ENCODE peak calls at places on chromosomes 1 and 21, in seven cellular contexts. One of them, this sample, is unnamed.

GRCh38 chr1:63780541-63780940 is 6.7 kb downstream of the ROR1 start:
- DNase-seq in GM12878: no peak
- DNase-seq in A549: no peak
- DNase-seq in H1: no peak
- DNase-seq in HepG2: no peak
- DNase-seq in HCT116: no peak
- DNase-seq in K562: no peak
- DNase-seq in this sample: no peak

GRCh38 chr1:212485895-212486590 is 53.3 kb downstream of the NENF start:
- DNase-seq in GM12878: no peak
- DNase-seq in A549: peak
- DNase-seq in H1: no peak
- DNase-seq in HepG2: peak
- DNase-seq in HCT116: peak
- DNase-seq in K562: peak
- DNase-seq in this sample: peak

GRCh38 chr1:192439373-192440025 is 122.7 kb downstream of the RGS21 start:
- DNase-seq in GM12878: no peak
- DNase-seq in A549: peak
- DNase-seq in H1: no peak
- DNase-seq in HepG2: peak
- DNase-seq in HCT116: no peak
- DNase-seq in K562: no peak
- DNase-seq in this sample: peak

GRCh38 chr1:160159846-160160245 is 8.4 kb downstream of the ATP1A4 start:
- DNase-seq in GM12878: no peak
- DNase-seq in A549: no peak
- DNase-seq in H1: no peak
- DNase-seq in HepG2: no peak
- DNase-seq in HCT116: no peak
- DNase-seq in K562: no peak
- DNase-seq in this sample: no peak

GRCh38 chr1:115810609-115811008 is 30.3 kb downstream of the NHLH2 start:
- DNase-seq in GM12878: no peak
- DNase-seq in A549: no peak
- DNase-seq in H1: no peak
- DNase-seq in HepG2: no peak
- DNase-seq in HCT116: no peak
- DNase-seq in K562: no peak
- DNase-seq in this sample: no peak

GRCh38 chr1:186617860-186618780 is 62.1 kb downstream of the PTGS2 start:
- DNase-seq in GM12878: peak
- DNase-seq in A549: peak
- DNase-seq in H1: no peak
- DNase-seq in HepG2: no peak
- DNase-seq in HCT116: no peak
- DNase-seq in K562: no peak
- DNase-seq in this sample: no peak

GRCh38 chr21:46212721-46213484 is 15.7 kb downstream of the LSS start:
- DNase-seq in GM12878: no peak
- DNase-seq in A549: no peak
- DNase-seq in H1: no peak
- DNase-seq in HepG2: no peak
- DNase-seq in HCT116: no peak
- DNase-seq in K562: no peak
- DNase-seq in this sample: no peak

GRCh38 chr1:220330265-220330664 is 58.0 kb upstream of the RAB3GAP2 start:
- DNase-seq in GM12878: no peak
- DNase-seq in A549: no peak
- DNase-seq in H1: no peak
- DNase-seq in HepG2: no peak
- DNase-seq in HCT116: no peak
- DNase-seq in K562: no peak
- DNase-seq in this sample: peak

GRCh38 chr1:218658899-218659298 is 313.8 kb downstream of the TGFB2 start:
- DNase-seq in GM12878: no peak
- DNase-seq in A549: peak
- DNase-seq in H1: no peak
- DNase-seq in HepG2: no peak
- DNase-seq in HCT116: no peak
- DNase-seq in K562: no peak
- DNase-seq in this sample: peak

GRCh38 chr1:153190373-153190772 is 12.9 kb upstream of the LELP1 start:
- DNase-seq in GM12878: no peak
- DNase-seq in A549: no peak
- DNase-seq in H1: no peak
- DNase-seq in HepG2: no peak
- DNase-seq in HCT116: peak
- DNase-seq in K562: peak
- DNase-seq in this sample: no peak

GRCh38 chr1:216542741-216543140 is 119.5 kb upstream of the USH2A start:
- DNase-seq in GM12878: no peak
- DNase-seq in A549: no peak
- DNase-seq in H1: no peak
- DNase-seq in HepG2: no peak
- DNase-seq in HCT116: no peak
- DNase-seq in K562: no peak
- DNase-seq in this sample: no peak

GRCh38 chr1:206565973-206566372 is 46.3 kb downstream of the EIF2D start:
- DNase-seq in GM12878: no peak
- DNase-seq in A549: no peak
- DNase-seq in H1: no peak
- DNase-seq in HepG2: no peak
- DNase-seq in HCT116: no peak
- DNase-seq in K562: no peak
- DNase-seq in this sample: no peak

GRCh38 chr1:221714227-221715116 is 27.4 kb downstream of the DUSP10 start:
- DNase-seq in GM12878: no peak
- DNase-seq in A549: no peak
- DNase-seq in H1: no peak
- DNase-seq in HepG2: no peak
- DNase-seq in HCT116: no peak
- DNase-seq in K562: peak
- DNase-seq in this sample: no peak

GRCh38 chr1:15033264-15033663 is 120.3 kb upstream of the TMEM51 start:
- DNase-seq in GM12878: no peak
- DNase-seq in A549: no peak
- DNase-seq in H1: no peak
- DNase-seq in HepG2: no peak
- DNase-seq in HCT116: no peak
- DNase-seq in K562: no peak
- DNase-seq in this sample: peak

GRCh38 chr1:48123647-48124046 is 98.9 kb upstream of the SLC5A9 start:
- DNase-seq in GM12878: no peak
- DNase-seq in A549: no peak
- DNase-seq in H1: no peak
- DNase-seq in HepG2: no peak
- DNase-seq in HCT116: no peak
- DNase-seq in K562: no peak
- DNase-seq in this sample: no peak

DNA sequence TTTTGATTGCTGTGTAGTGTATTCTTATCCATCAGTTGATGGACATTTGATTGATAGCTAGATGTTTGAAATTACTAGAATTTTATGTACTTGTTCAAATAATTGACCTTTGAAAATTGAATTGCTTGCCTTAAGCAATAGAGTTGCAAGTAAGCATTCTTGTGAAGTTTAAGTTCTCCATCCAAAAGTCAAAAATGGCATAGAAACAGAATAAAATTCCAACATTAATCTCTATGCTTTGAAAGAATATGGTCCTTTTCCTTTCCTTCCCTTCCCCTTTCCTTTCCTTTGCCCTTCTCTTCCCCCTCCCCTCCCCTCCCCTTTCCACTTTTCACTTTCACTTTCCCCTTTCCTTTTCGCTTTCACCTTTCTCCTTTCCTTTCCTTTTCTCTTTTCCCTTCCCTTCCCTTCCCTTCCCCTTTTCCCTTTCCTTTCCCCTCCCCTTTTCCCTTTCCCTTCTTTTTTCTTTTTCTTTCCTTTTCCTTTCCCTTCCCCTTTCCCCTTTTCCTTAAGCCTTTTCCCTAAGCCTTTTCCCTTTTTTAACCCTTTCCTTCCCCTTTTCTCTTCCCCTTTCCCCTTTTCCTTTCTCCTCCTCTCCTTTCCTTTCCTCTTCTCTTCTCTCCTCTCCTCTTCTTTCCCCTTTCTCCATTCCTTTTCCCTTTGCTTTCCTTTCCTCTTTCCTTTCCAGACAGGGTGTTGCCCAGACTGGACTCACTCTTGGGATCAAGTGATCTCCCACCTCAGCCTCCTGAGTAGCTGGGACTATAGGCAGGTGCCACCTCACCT is 67.4 kb downstream of the SASS6 start:
- DNase-seq in GM12878: no peak
- DNase-seq in A549: no peak
- DNase-seq in H1: no peak
- DNase-seq in HepG2: no peak
- DNase-seq in HCT116: no peak
- DNase-seq in K562: no peak
- DNase-seq in this sample: no peak
- TF ChIP-seq CEBPB in GM12878: no peak
- TF ChIP-seq CEBPB in A549: no peak
- TF ChIP-seq CEBPB in H1: no peak
- TF ChIP-seq CEBPB in HepG2: no peak
- TF ChIP-seq CEBPB in HCT116: no peak
- TF ChIP-seq CEBPB in K562: no peak
- TF ChIP-seq CEBPB in this sample: no peak

GRCh38 chr1:201739492-201740085 is 89.4 kb upstream of the IPO9 start:
- DNase-seq in GM12878: no peak
- DNase-seq in A549: no peak
- DNase-seq in H1: peak
- DNase-seq in HepG2: no peak
- DNase-seq in HCT116: peak
- DNase-seq in K562: no peak
- DNase-seq in this sample: no peak
- TF ChIP-seq CEBPB in GM12878: no peak
- TF ChIP-seq CEBPB in A549: no peak
- TF ChIP-seq CEBPB in H1: no peak
- TF ChIP-seq CEBPB in HepG2: no peak
- TF ChIP-seq CEBPB in HCT116: no peak
- TF ChIP-seq CEBPB in K562: no peak
- TF ChIP-seq CEBPB in this sample: no peak

DNA sequence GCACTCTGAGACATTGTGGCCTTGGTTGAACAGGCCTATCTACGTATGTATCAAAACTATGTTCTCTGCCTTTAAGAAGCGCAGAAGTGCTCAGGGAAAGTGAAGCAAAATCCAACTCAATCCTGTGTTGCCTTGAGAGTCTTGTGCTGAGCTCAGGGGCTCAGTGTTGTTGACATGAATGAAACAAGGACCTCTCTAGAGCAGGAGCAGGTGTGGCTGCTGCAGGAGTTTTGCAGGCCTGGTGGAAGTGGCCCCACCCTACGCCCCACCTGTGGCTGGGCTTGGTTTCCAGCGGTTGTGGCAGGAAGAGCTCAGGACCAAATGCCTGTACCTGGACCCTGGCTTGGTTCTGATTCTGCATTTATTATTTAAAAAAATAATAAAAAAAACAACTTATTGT is 20.9 kb downstream of the CA6 start:
- DNase-seq in GM12878: no peak
- DNase-seq in A549: no peak
- DNase-seq in H1: no peak
- DNase-seq in HepG2: no peak
- DNase-seq in HCT116: no peak
- DNase-seq in K562: no peak
- DNase-seq in this sample: no peak
- TF ChIP-seq CEBPB in GM12878: no peak
- TF ChIP-seq CEBPB in A549: no peak
- TF ChIP-seq CEBPB in H1: no peak
- TF ChIP-seq CEBPB in HepG2: no peak
- TF ChIP-seq CEBPB in HCT116: no peak
- TF ChIP-seq CEBPB in K562: no peak
- TF ChIP-seq CEBPB in this sample: no peak

GRCh38 chr1:78619803-78620579 is at the start of gene IFI44L:
- DNase-seq in GM12878: peak
- DNase-seq in A549: no peak
- DNase-seq in H1: no peak
- DNase-seq in HepG2: no peak
- DNase-seq in HCT116: no peak
- DNase-seq in K562: no peak
- DNase-seq in this sample: peak

GRCh38 chr1:78622548-78622947 is 2.3 kb downstream of the IFI44L start:
- DNase-seq in GM12878: no peak
- DNase-seq in A549: no peak
- DNase-seq in H1: no peak
- DNase-seq in HepG2: no peak
- DNase-seq in HCT116: no peak
- DNase-seq in K562: no peak
- DNase-seq in this sample: no peak

GRCh38 chr1:78627321-78627720 is 7.1 kb downstream of the IFI44L start:
- DNase-seq in GM12878: no peak
- DNase-seq in A549: no peak
- DNase-seq in H1: no peak
- DNase-seq in HepG2: no peak
- DNase-seq in HCT116: no peak
- DNase-seq in K562: no peak
- DNase-seq in this sample: peak

GRCh38 chr1:78619446-78619802 is 824 bp upstream of the IFI44L start:
- DNase-seq in GM12878: no peak
- DNase-seq in A549: no peak
- DNase-seq in H1: no peak
- DNase-seq in HepG2: no peak
- DNase-seq in HCT116: no peak
- DNase-seq in K562: no peak
- DNase-seq in this sample: no peak

DNA sequence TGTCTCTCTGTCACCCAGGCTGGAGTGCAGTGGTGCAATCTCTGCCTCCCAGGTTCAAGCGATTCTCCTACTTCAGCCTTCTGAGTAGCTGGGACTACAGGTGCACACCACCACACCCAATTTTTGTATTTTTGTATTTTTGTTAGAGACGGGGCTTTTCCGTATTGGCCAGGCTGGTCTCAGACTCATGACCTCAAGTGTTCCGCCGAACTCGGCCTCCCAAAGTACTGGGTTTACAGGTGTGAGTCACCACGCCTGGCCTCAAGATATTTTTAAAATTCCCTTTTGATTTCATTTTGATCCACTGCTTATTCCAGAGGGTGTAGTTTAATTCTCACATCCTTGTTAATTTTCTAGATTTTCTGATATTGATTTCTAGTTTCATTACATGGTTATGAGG is 3.8 kb downstream of the IFI44L start:
- DNase-seq in GM12878: no peak
- DNase-seq in A549: no peak
- DNase-seq in H1: no peak
- DNase-seq in HepG2: no peak
- DNase-seq in HCT116: no peak
- DNase-seq in K562: no peak
- DNase-seq in this sample: no peak
- TF ChIP-seq CEBPB in GM12878: no peak
- TF ChIP-seq CEBPB in A549: no peak
- TF ChIP-seq CEBPB in H1: no peak
- TF ChIP-seq CEBPB in HepG2: no peak
- TF ChIP-seq CEBPB in HCT116: no peak
- TF ChIP-seq CEBPB in K562: no peak
- TF ChIP-seq CEBPB in this sample: no peak

GRCh38 chr1:18240906-18241305 is 133.3 kb downstream of the IGSF21 start:
- DNase-seq in GM12878: no peak
- DNase-seq in A549: no peak
- DNase-seq in H1: no peak
- DNase-seq in HepG2: no peak
- DNase-seq in HCT116: no peak
- DNase-seq in K562: no peak
- DNase-seq in this sample: no peak
- TF ChIP-seq CEBPB in GM12878: no peak
- TF ChIP-seq CEBPB in A549: no peak
- TF ChIP-seq CEBPB in H1: no peak
- TF ChIP-seq CEBPB in HepG2: no peak
- TF ChIP-seq CEBPB in HCT116: no peak
- TF ChIP-seq CEBPB in K562: no peak
- TF ChIP-seq CEBPB in this sample: no peak